ENCODE peak calls at places on chromosomes 16 and 17, in nine cellular contexts. One of them, this sample, is unnamed.

GRCh38 chr17:36600936-36601302 is 464 bp upstream of the MRM1 start:
- DNase-seq in activated CD8-positive, alpha-beta memory T cell treated with anti-CD3 and anti-CD28 coated beads, Interleukin-2, amount 50 U/mL, for 4 hours: no peak
- DNase-seq in H7: peak; percentile 72
- DNase-seq in lower leg skin: no peak
- DNase-seq in activated CD4-positive, alpha-beta T cell treated with anti-CD3 and anti-CD28 coated beads, Interleukin-2, amount 50 U/mL, for 1 hour: no peak
- DNase-seq in stromal cell of bone marrow: no peak
- DNase-seq in NCI-H1694 treated with DMSO at 0.1 percent for 48 hours: no peak
- DNase-seq in skeletal muscle cell: no peak
- DNase-seq in hippocampal formation: no peak
- DNase-seq in this sample: no peak

GRCh38 chr16:78005881-78006280 is 16.5 kb upstream of the CLEC3A start:
- DNase-seq in NCI-H1694 treated with DMSO at 0.1 percent for 48 hours: no peak
- DNase-seq in activated CD8-positive, alpha-beta memory T cell treated with anti-CD3 and anti-CD28 coated beads, Interleukin-2, amount 50 U/mL, for 4 hours: no peak
- DNase-seq in H7: peak; percentile 56
- DNase-seq in lower leg skin: no peak
- DNase-seq in hippocampal formation: no peak
- DNase-seq in stromal cell of bone marrow: no peak
- DNase-seq in activated CD4-positive, alpha-beta T cell treated with anti-CD3 and anti-CD28 coated beads, Interleukin-2, amount 50 U/mL, for 1 hour: no peak
- DNase-seq in skeletal muscle cell: no peak
- DNase-seq in this sample: no peak

GRCh38 chr16:50152807-50153647 is at the start of gene TENT4B:
- DNase-seq in activated CD8-positive, alpha-beta memory T cell treated with anti-CD3 and anti-CD28 coated beads, Interleukin-2, amount 50 U/mL, for 4 hours: peak; percentile 86
- DNase-seq in H7: peak; percentile 99
- DNase-seq in activated CD4-positive, alpha-beta T cell treated with anti-CD3 and anti-CD28 coated beads, Interleukin-2, amount 50 U/mL, for 1 hour: peak; percentile 86
- DNase-seq in skeletal muscle cell: peak; percentile 49
- DNase-seq in NCI-H1694 treated with DMSO at 0.1 percent for 48 hours: peak; percentile 43
- DNase-seq in hippocampal formation: peak; percentile 84
- DNase-seq in lower leg skin: peak; percentile 97
- DNase-seq in stromal cell of bone marrow: peak; percentile 59
- DNase-seq in this sample: peak; percentile 73

GRCh38 chr17:6713918-6714271 is 726 bp upstream of the SLC13A5 start:
- DNase-seq in H7: no peak
- DNase-seq in activated CD8-positive, alpha-beta memory T cell treated with anti-CD3 and anti-CD28 coated beads, Interleukin-2, amount 50 U/mL, for 4 hours: no peak
- DNase-seq in NCI-H1694 treated with DMSO at 0.1 percent for 48 hours: no peak
- DNase-seq in activated CD4-positive, alpha-beta T cell treated with anti-CD3 and anti-CD28 coated beads, Interleukin-2, amount 50 U/mL, for 1 hour: no peak
- DNase-seq in skeletal muscle cell: no peak
- DNase-seq in hippocampal formation: no peak
- DNase-seq in lower leg skin: peak; percentile 76
- DNase-seq in stromal cell of bone marrow: no peak
- DNase-seq in this sample: no peak

GRCh38 chr17:64187093-64187895 is 57.4 kb upstream of the ERN1 start:
- DNase-seq in lower leg skin: no peak
- DNase-seq in H7: no peak
- DNase-seq in stromal cell of bone marrow: no peak
- DNase-seq in activated CD8-positive, alpha-beta memory T cell treated with anti-CD3 and anti-CD28 coated beads, Interleukin-2, amount 50 U/mL, for 4 hours: no peak
- DNase-seq in hippocampal formation: no peak
- DNase-seq in skeletal muscle cell: no peak
- DNase-seq in activated CD4-positive, alpha-beta T cell treated with anti-CD3 and anti-CD28 coated beads, Interleukin-2, amount 50 U/mL, for 1 hour: no peak
- DNase-seq in NCI-H1694 treated with DMSO at 0.1 percent for 48 hours: no peak
- DNase-seq in this sample: no peak

GRCh38 chr17:78120971-78121800 is 7.4 kb downstream of the TMC6 start:
- DNase-seq in skeletal muscle cell: no peak
- DNase-seq in activated CD4-positive, alpha-beta T cell treated with anti-CD3 and anti-CD28 coated beads, Interleukin-2, amount 50 U/mL, for 1 hour: peak; percentile 50
- DNase-seq in lower leg skin: no peak
- DNase-seq in stromal cell of bone marrow: no peak
- DNase-seq in hippocampal formation: no peak
- DNase-seq in activated CD8-positive, alpha-beta memory T cell treated with anti-CD3 and anti-CD28 coated beads, Interleukin-2, amount 50 U/mL, for 4 hours: no peak
- DNase-seq in NCI-H1694 treated with DMSO at 0.1 percent for 48 hours: no peak
- DNase-seq in H7: peak; percentile 46
- DNase-seq in this sample: no peak

GRCh38 chr17:42285346-42286050 is 2.8 kb upstream of the STAT5A start:
- DNase-seq in hippocampal formation: no peak
- DNase-seq in lower leg skin: peak; percentile 63
- DNase-seq in activated CD8-positive, alpha-beta memory T cell treated with anti-CD3 and anti-CD28 coated beads, Interleukin-2, amount 50 U/mL, for 4 hours: peak; percentile 9
- DNase-seq in skeletal muscle cell: no peak
- DNase-seq in NCI-H1694 treated with DMSO at 0.1 percent for 48 hours: no peak
- DNase-seq in stromal cell of bone marrow: no peak
- DNase-seq in activated CD4-positive, alpha-beta T cell treated with anti-CD3 and anti-CD28 coated beads, Interleukin-2, amount 50 U/mL, for 1 hour: no peak
- DNase-seq in H7: peak; percentile 5
- DNase-seq in this sample: no peak

GRCh38 chr17:67994827-67995567 is 1.3 kb downstream of the C17orf58 start:
- DNase-seq in hippocampal formation: peak; percentile 39
- DNase-seq in NCI-H1694 treated with DMSO at 0.1 percent for 48 hours: peak; percentile 25
- DNase-seq in stromal cell of bone marrow: peak; percentile 86
- DNase-seq in skeletal muscle cell: peak; percentile 76
- DNase-seq in activated CD8-positive, alpha-beta memory T cell treated with anti-CD3 and anti-CD28 coated beads, Interleukin-2, amount 50 U/mL, for 4 hours: no peak
- DNase-seq in lower leg skin: no peak
- DNase-seq in H7: peak; percentile 48
- DNase-seq in activated CD4-positive, alpha-beta T cell treated with anti-CD3 and anti-CD28 coated beads, Interleukin-2, amount 50 U/mL, for 1 hour: no peak
- DNase-seq in this sample: peak; percentile 60

GRCh38 chr17:4533522-4534502 is 21.4 kb downstream of the MYBBP1A start:
- DNase-seq in NCI-H1694 treated with DMSO at 0.1 percent for 48 hours: peak; percentile 16
- DNase-seq in skeletal muscle cell: no peak
- DNase-seq in hippocampal formation: peak; percentile 96
- DNase-seq in H7: peak; percentile 79
- DNase-seq in lower leg skin: no peak
- DNase-seq in activated CD4-positive, alpha-beta T cell treated with anti-CD3 and anti-CD28 coated beads, Interleukin-2, amount 50 U/mL, for 1 hour: no peak
- DNase-seq in stromal cell of bone marrow: no peak
- DNase-seq in activated CD8-positive, alpha-beta memory T cell treated with anti-CD3 and anti-CD28 coated beads, Interleukin-2, amount 50 U/mL, for 4 hours: no peak
- DNase-seq in this sample: no peak

GRCh38 chr16:1773703-1774455 is 945 bp upstream of the MRPS34 start:
- DNase-seq in lower leg skin: no peak
- DNase-seq in activated CD8-positive, alpha-beta memory T cell treated with anti-CD3 and anti-CD28 coated beads, Interleukin-2, amount 50 U/mL, for 4 hours: no peak
- DNase-seq in activated CD4-positive, alpha-beta T cell treated with anti-CD3 and anti-CD28 coated beads, Interleukin-2, amount 50 U/mL, for 1 hour: no peak
- DNase-seq in hippocampal formation: no peak
- DNase-seq in NCI-H1694 treated with DMSO at 0.1 percent for 48 hours: no peak
- DNase-seq in H7: no peak
- DNase-seq in skeletal muscle cell: no peak
- DNase-seq in stromal cell of bone marrow: no peak
- DNase-seq in this sample: peak; percentile 49

GRCh38 chr16:27401768-27402568 is at the start of gene IL21R:
- DNase-seq in H7: peak; percentile 52
- DNase-seq in stromal cell of bone marrow: peak; percentile 40
- DNase-seq in hippocampal formation: no peak
- DNase-seq in activated CD4-positive, alpha-beta T cell treated with anti-CD3 and anti-CD28 coated beads, Interleukin-2, amount 50 U/mL, for 1 hour: peak; percentile 87
- DNase-seq in skeletal muscle cell: peak; percentile 62
- DNase-seq in activated CD8-positive, alpha-beta memory T cell treated with anti-CD3 and anti-CD28 coated beads, Interleukin-2, amount 50 U/mL, for 4 hours: peak; percentile 94
- DNase-seq in lower leg skin: peak; percentile 87
- DNase-seq in NCI-H1694 treated with DMSO at 0.1 percent for 48 hours: no peak
- DNase-seq in this sample: peak; percentile 97

GRCh38 chr17:64357191-64357981 is 33.3 kb downstream of the PECAM1 start:
- DNase-seq in activated CD4-positive, alpha-beta T cell treated with anti-CD3 and anti-CD28 coated beads, Interleukin-2, amount 50 U/mL, for 1 hour: no peak
- DNase-seq in activated CD8-positive, alpha-beta memory T cell treated with anti-CD3 and anti-CD28 coated beads, Interleukin-2, amount 50 U/mL, for 4 hours: no peak
- DNase-seq in stromal cell of bone marrow: peak; percentile 98
- DNase-seq in lower leg skin: peak; percentile 91
- DNase-seq in hippocampal formation: peak; percentile 41
- DNase-seq in NCI-H1694 treated with DMSO at 0.1 percent for 48 hours: peak; percentile 95
- DNase-seq in H7: peak; percentile 19
- DNase-seq in skeletal muscle cell: peak; percentile 97
- DNase-seq in this sample: peak; percentile 96

GRCh38 chr16:86707171-86707570 is 128.8 kb downstream of the FOXL1 start:
- DNase-seq in activated CD8-positive, alpha-beta memory T cell treated with anti-CD3 and anti-CD28 coated beads, Interleukin-2, amount 50 U/mL, for 4 hours: no peak
- DNase-seq in hippocampal formation: no peak
- DNase-seq in stromal cell of bone marrow: no peak
- DNase-seq in activated CD4-positive, alpha-beta T cell treated with anti-CD3 and anti-CD28 coated beads, Interleukin-2, amount 50 U/mL, for 1 hour: no peak
- DNase-seq in lower leg skin: no peak
- DNase-seq in H7: no peak
- DNase-seq in skeletal muscle cell: no peak
- DNase-seq in NCI-H1694 treated with DMSO at 0.1 percent for 48 hours: no peak
- DNase-seq in this sample: no peak

GRCh38 chr17:82674656-82675475 is 23.6 kb downstream of the RAB40B start:
- DNase-seq in stromal cell of bone marrow: no peak
- DNase-seq in skeletal muscle cell: no peak
- DNase-seq in H7: no peak
- DNase-seq in activated CD8-positive, alpha-beta memory T cell treated with anti-CD3 and anti-CD28 coated beads, Interleukin-2, amount 50 U/mL, for 4 hours: no peak
- DNase-seq in activated CD4-positive, alpha-beta T cell treated with anti-CD3 and anti-CD28 coated beads, Interleukin-2, amount 50 U/mL, for 1 hour: no peak
- DNase-seq in NCI-H1694 treated with DMSO at 0.1 percent for 48 hours: no peak
- DNase-seq in lower leg skin: no peak
- DNase-seq in hippocampal formation: peak; percentile 92
- DNase-seq in this sample: no peak

GRCh38 chr17:79947351-79948031 is 88.2 kb downstream of the TBC1D16 start:
- DNase-seq in activated CD8-positive, alpha-beta memory T cell treated with anti-CD3 and anti-CD28 coated beads, Interleukin-2, amount 50 U/mL, for 4 hours: no peak
- DNase-seq in hippocampal formation: no peak
- DNase-seq in H7: peak; percentile 41
- DNase-seq in activated CD4-positive, alpha-beta T cell treated with anti-CD3 and anti-CD28 coated beads, Interleukin-2, amount 50 U/mL, for 1 hour: no peak
- DNase-seq in NCI-H1694 treated with DMSO at 0.1 percent for 48 hours: peak; percentile 74
- DNase-seq in lower leg skin: peak; percentile 83
- DNase-seq in skeletal muscle cell: peak; percentile 16
- DNase-seq in stromal cell of bone marrow: no peak
- DNase-seq in this sample: no peak

GRCh38 chr17:66764559-66764958 is 70.4 kb upstream of the CACNG5 start:
- DNase-seq in hippocampal formation: no peak
- DNase-seq in NCI-H1694 treated with DMSO at 0.1 percent for 48 hours: no peak
- DNase-seq in activated CD8-positive, alpha-beta memory T cell treated with anti-CD3 and anti-CD28 coated beads, Interleukin-2, amount 50 U/mL, for 4 hours: no peak
- DNase-seq in stromal cell of bone marrow: no peak
- DNase-seq in skeletal muscle cell: no peak
- DNase-seq in H7: no peak
- DNase-seq in activated CD4-positive, alpha-beta T cell treated with anti-CD3 and anti-CD28 coated beads, Interleukin-2, amount 50 U/mL, for 1 hour: no peak
- DNase-seq in lower leg skin: peak; percentile 34
- DNase-seq in this sample: no peak

GRCh38 chr16:89037261-89038152 is 56.1 kb upstream of the ACSF3 start:
- DNase-seq in H7: peak; percentile 94
- DNase-seq in hippocampal formation: no peak
- DNase-seq in lower leg skin: no peak
- DNase-seq in skeletal muscle cell: no peak
- DNase-seq in NCI-H1694 treated with DMSO at 0.1 percent for 48 hours: no peak
- DNase-seq in stromal cell of bone marrow: peak; percentile 6
- DNase-seq in activated CD8-positive, alpha-beta memory T cell treated with anti-CD3 and anti-CD28 coated beads, Interleukin-2, amount 50 U/mL, for 4 hours: no peak
- DNase-seq in activated CD4-positive, alpha-beta T cell treated with anti-CD3 and anti-CD28 coated beads, Interleukin-2, amount 50 U/mL, for 1 hour: peak; percentile 34
- DNase-seq in this sample: no peak

This sample was measured in MG63.